ENCODE peak calls at places on chromosomes 12 and 14, in ten cellular contexts. One of them, this sample, is unnamed.

GRCh38 chr12:77349703-77350102 is 284.3 kb upstream of the E2F7 start:
- DNase-seq in caudate nucleus: no peak
- DNase-seq in left ventricle myocardium inferior: no peak
- DNase-seq in CD4-positive, alpha-beta T cell: no peak
- DNase-seq in RWPE1: no peak
- DNase-seq in prostate gland: no peak
- DNase-seq in HL-60: no peak
- DNase-seq in HCT116: no peak
- DNase-seq in Peyer's patch: no peak
- DNase-seq in astrocyte: peak
- DNase-seq in this sample: no peak

GRCh38 chr12:62917939-62918338 is 17.0 kb downstream of the PPM1H start:
- DNase-seq in astrocyte: no peak
- DNase-seq in RWPE1: no peak
- DNase-seq in CD4-positive, alpha-beta T cell: no peak
- DNase-seq in HL-60: no peak
- DNase-seq in prostate gland: no peak
- DNase-seq in caudate nucleus: no peak
- DNase-seq in Peyer's patch: no peak
- DNase-seq in left ventricle myocardium inferior: no peak
- DNase-seq in HCT116: no peak
- DNase-seq in this sample: no peak

GRCh38 chr12:76449572-76449971 is 101.4 kb upstream of the BBS10 start:
- DNase-seq in prostate gland: no peak
- DNase-seq in left ventricle myocardium inferior: no peak
- DNase-seq in CD4-positive, alpha-beta T cell: no peak
- DNase-seq in astrocyte: peak
- DNase-seq in Peyer's patch: no peak
- DNase-seq in HCT116: no peak
- DNase-seq in caudate nucleus: no peak
- DNase-seq in HL-60: no peak
- DNase-seq in RWPE1: peak
- DNase-seq in this sample: no peak

GRCh38 chr14:87979689-87980088 is 13.3 kb downstream of the GALC start:
- DNase-seq in CD4-positive, alpha-beta T cell: no peak
- DNase-seq in Peyer's patch: no peak
- DNase-seq in HCT116: no peak
- DNase-seq in left ventricle myocardium inferior: peak
- DNase-seq in RWPE1: no peak
- DNase-seq in prostate gland: no peak
- DNase-seq in caudate nucleus: no peak
- DNase-seq in astrocyte: no peak
- DNase-seq in HL-60: no peak
- DNase-seq in this sample: no peak

GRCh38 chr12:27462151-27462694 is 15.7 kb downstream of the SMCO2 start:
- DNase-seq in CD4-positive, alpha-beta T cell: no peak
- DNase-seq in left ventricle myocardium inferior: no peak
- DNase-seq in prostate gland: no peak
- DNase-seq in caudate nucleus: no peak
- DNase-seq in Peyer's patch: no peak
- DNase-seq in HCT116: no peak
- DNase-seq in HL-60: no peak
- DNase-seq in astrocyte: peak
- DNase-seq in RWPE1: no peak
- DNase-seq in this sample: no peak

GRCh38 chr12:18074001-18074400 is 16.0 kb downstream of the RERGL start:
- DNase-seq in CD4-positive, alpha-beta T cell: no peak
- DNase-seq in caudate nucleus: no peak
- DNase-seq in left ventricle myocardium inferior: no peak
- DNase-seq in astrocyte: no peak
- DNase-seq in HCT116: no peak
- DNase-seq in HL-60: no peak
- DNase-seq in Peyer's patch: no peak
- DNase-seq in prostate gland: no peak
- DNase-seq in RWPE1: peak
- DNase-seq in this sample: no peak

GRCh38 chr12:14776236-14776959 is 26.9 kb downstream of the WBP11 start:
- DNase-seq in CD4-positive, alpha-beta T cell: no peak
- DNase-seq in RWPE1: no peak
- DNase-seq in HCT116: no peak
- DNase-seq in caudate nucleus: no peak
- DNase-seq in Peyer's patch: no peak
- DNase-seq in astrocyte: no peak
- DNase-seq in prostate gland: no peak
- DNase-seq in left ventricle myocardium inferior: no peak
- DNase-seq in HL-60: no peak
- DNase-seq in this sample: no peak

GRCh38 chr14:27688823-27689444 is 1077.7 kb upstream of the FOXG1 start:
- DNase-seq in Peyer's patch: no peak
- DNase-seq in HL-60: no peak
- DNase-seq in CD4-positive, alpha-beta T cell: no peak
- DNase-seq in caudate nucleus: no peak
- DNase-seq in astrocyte: no peak
- DNase-seq in left ventricle myocardium inferior: no peak
- DNase-seq in prostate gland: no peak
- DNase-seq in HCT116: no peak
- DNase-seq in RWPE1: no peak
- DNase-seq in this sample: no peak

GRCh38 chr12:57157588-57158173 is 10.3 kb upstream of the LRP1-AS start:
- DNase-seq in HCT116: no peak
- DNase-seq in RWPE1: no peak
- DNase-seq in CD4-positive, alpha-beta T cell: no peak
- DNase-seq in prostate gland: no peak
- DNase-seq in astrocyte: no peak
- DNase-seq in HL-60: no peak
- DNase-seq in Peyer's patch: no peak
- DNase-seq in caudate nucleus: no peak
- DNase-seq in left ventricle myocardium inferior: no peak
- DNase-seq in this sample: no peak

GRCh38 chr14:61420326-61420725 is 98.9 kb downstream of the PRKCH start:
- DNase-seq in CD4-positive, alpha-beta T cell: peak
- DNase-seq in caudate nucleus: no peak
- DNase-seq in prostate gland: peak
- DNase-seq in RWPE1: peak
- DNase-seq in HL-60: no peak
- DNase-seq in HCT116: peak
- DNase-seq in left ventricle myocardium inferior: no peak
- DNase-seq in Peyer's patch: no peak
- DNase-seq in astrocyte: peak
- DNase-seq in this sample: no peak

GRCh38 chr14:22850944-22851790 is 14.8 kb downstream of the MMP14 start:
- DNase-seq in caudate nucleus: no peak
- DNase-seq in Peyer's patch: no peak
- DNase-seq in left ventricle myocardium inferior: peak
- DNase-seq in CD4-positive, alpha-beta T cell: no peak
- DNase-seq in RWPE1: peak
- DNase-seq in HL-60: peak
- DNase-seq in prostate gland: peak
- DNase-seq in astrocyte: peak
- DNase-seq in HCT116: no peak
- DNase-seq in this sample: peak

GRCh38 chr12:16609140-16609539 is 3.2 kb upstream of the LMO3 start:
- DNase-seq in astrocyte: no peak
- DNase-seq in HL-60: no peak
- DNase-seq in CD4-positive, alpha-beta T cell: no peak
- DNase-seq in left ventricle myocardium inferior: no peak
- DNase-seq in caudate nucleus: no peak
- DNase-seq in HCT116: no peak
- DNase-seq in RWPE1: no peak
- DNase-seq in Peyer's patch: no peak
- DNase-seq in prostate gland: no peak
- DNase-seq in this sample: no peak

DNA sequence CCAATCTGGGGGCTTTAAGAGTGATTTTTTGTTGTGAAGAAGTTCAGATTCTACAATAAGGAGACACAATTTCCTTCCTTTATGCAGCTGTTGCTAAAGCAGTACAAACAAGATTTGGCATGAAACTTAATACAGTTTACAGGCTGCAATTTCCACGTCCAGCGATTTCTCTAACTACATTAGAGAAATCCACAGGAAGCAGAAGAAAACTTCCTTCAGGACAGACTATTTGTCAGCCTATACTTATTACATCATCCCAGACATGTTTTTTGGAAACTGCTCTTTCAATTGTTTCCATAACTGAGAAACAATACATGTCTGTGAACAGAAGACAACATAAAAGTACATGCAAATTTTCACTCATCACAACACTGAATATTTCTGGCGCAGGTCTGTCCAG is 204.3 kb downstream of the TTC7B start:
- DNase-seq in CD4-positive, alpha-beta T cell: no peak
- DNase-seq in prostate gland: no peak
- DNase-seq in HL-60: no peak
- DNase-seq in astrocyte: no peak
- DNase-seq in caudate nucleus: no peak
- DNase-seq in Peyer's patch: no peak
- DNase-seq in RWPE1: no peak
- DNase-seq in HCT116: no peak
- DNase-seq in left ventricle myocardium inferior: no peak
- DNase-seq in this sample: no peak
- H3K27ac ChIP-seq in CD4-positive, alpha-beta T cell: no peak
- H3K27ac ChIP-seq in prostate gland: peak
- H3K27ac ChIP-seq in HL-60: no peak
- H3K27ac ChIP-seq in astrocyte: no peak
- H3K27ac ChIP-seq in caudate nucleus: no peak
- H3K27ac ChIP-seq in Peyer's patch: no peak
- H3K27ac ChIP-seq in RWPE1: no peak
- H3K27ac ChIP-seq in HCT116: no peak
- H3K27ac ChIP-seq in left ventricle myocardium inferior: peak
- H3K27ac ChIP-seq in this sample: no peak

DNA sequence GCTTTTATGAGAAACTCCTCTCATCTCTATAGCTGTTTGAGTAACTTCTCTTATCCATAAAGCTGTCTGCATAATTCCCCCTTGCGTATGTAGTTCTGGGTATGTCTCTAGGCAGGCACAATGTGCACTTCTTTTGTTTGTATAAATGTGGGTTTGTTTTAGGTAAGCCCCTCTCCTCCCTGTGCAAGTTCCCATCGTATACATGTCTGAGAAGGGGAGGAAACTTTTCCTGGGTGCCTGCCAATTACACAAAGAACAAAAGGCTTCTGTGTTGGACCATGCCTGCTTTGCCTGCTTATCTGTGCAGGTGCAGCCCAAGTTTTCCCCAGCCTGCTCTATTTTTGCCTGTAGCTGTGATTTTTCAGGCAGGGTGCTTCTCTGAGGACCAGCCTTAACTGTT is 96.7 kb downstream of the CCER1 start:
- DNase-seq in left ventricle myocardium inferior: no peak
- DNase-seq in HL-60: no peak
- DNase-seq in caudate nucleus: no peak
- DNase-seq in RWPE1: no peak
- DNase-seq in prostate gland: peak
- DNase-seq in HCT116: no peak
- DNase-seq in astrocyte: peak
- DNase-seq in Peyer's patch: no peak
- DNase-seq in CD4-positive, alpha-beta T cell: no peak
- DNase-seq in this sample: no peak
- H3K27ac ChIP-seq in left ventricle myocardium inferior: no peak
- H3K27ac ChIP-seq in HL-60: no peak
- H3K27ac ChIP-seq in caudate nucleus: no peak
- H3K27ac ChIP-seq in RWPE1: no peak
- H3K27ac ChIP-seq in prostate gland: no peak
- H3K27ac ChIP-seq in HCT116: no peak
- H3K27ac ChIP-seq in astrocyte: no peak
- H3K27ac ChIP-seq in Peyer's patch: no peak
- H3K27ac ChIP-seq in CD4-positive, alpha-beta T cell: no peak
- H3K27ac ChIP-seq in this sample: no peak

GRCh38 chr14:66495214-66496098 is 9.3 kb downstream of the CCDC196 start:
- DNase-seq in Peyer's patch: no peak
- DNase-seq in CD4-positive, alpha-beta T cell: peak
- DNase-seq in HCT116: peak
- DNase-seq in prostate gland: peak
- DNase-seq in RWPE1: peak
- DNase-seq in astrocyte: peak
- DNase-seq in caudate nucleus: peak
- DNase-seq in left ventricle myocardium inferior: no peak
- DNase-seq in HL-60: no peak
- DNase-seq in this sample: peak
- H3K27ac ChIP-seq in Peyer's patch: no peak
- H3K27ac ChIP-seq in CD4-positive, alpha-beta T cell: no peak
- H3K27ac ChIP-seq in HCT116: no peak
- H3K27ac ChIP-seq in prostate gland: no peak
- H3K27ac ChIP-seq in RWPE1: no peak
- H3K27ac ChIP-seq in astrocyte: no peak
- H3K27ac ChIP-seq in caudate nucleus: no peak
- H3K27ac ChIP-seq in left ventricle myocardium inferior: no peak
- H3K27ac ChIP-seq in HL-60: no peak
- H3K27ac ChIP-seq in this sample: no peak

GRCh38 chr12:113196996-113197395 is 11.5 kb downstream of the RITA1 start:
- DNase-seq in HL-60: no peak
- DNase-seq in astrocyte: peak
- DNase-seq in HCT116: peak
- DNase-seq in CD4-positive, alpha-beta T cell: peak
- DNase-seq in caudate nucleus: peak
- DNase-seq in Peyer's patch: peak
- DNase-seq in left ventricle myocardium inferior: peak
- DNase-seq in prostate gland: peak
- DNase-seq in RWPE1: peak
- DNase-seq in this sample: peak

GRCh38 chr12:113200016-113200797 is 14.7 kb downstream of the RITA1 start:
- DNase-seq in caudate nucleus: peak
- DNase-seq in CD4-positive, alpha-beta T cell: no peak
- DNase-seq in Peyer's patch: no peak
- DNase-seq in left ventricle myocardium inferior: no peak
- DNase-seq in astrocyte: no peak
- DNase-seq in RWPE1: no peak
- DNase-seq in HL-60: no peak
- DNase-seq in prostate gland: no peak
- DNase-seq in HCT116: no peak
- DNase-seq in this sample: no peak

GRCh38 chr12:113196582-113196981 is 11.1 kb downstream of the RITA1 start:
- DNase-seq in RWPE1: no peak
- DNase-seq in caudate nucleus: no peak
- DNase-seq in Peyer's patch: no peak
- DNase-seq in HL-60: no peak
- DNase-seq in astrocyte: no peak
- DNase-seq in HCT116: no peak
- DNase-seq in CD4-positive, alpha-beta T cell: no peak
- DNase-seq in prostate gland: no peak
- DNase-seq in left ventricle myocardium inferior: no peak
- DNase-seq in this sample: no peak

GRCh38 chr12:113197518-113198077 is 12.1 kb downstream of the RITA1 start:
- DNase-seq in CD4-positive, alpha-beta T cell: no peak
- DNase-seq in astrocyte: no peak
- DNase-seq in HL-60: no peak
- DNase-seq in prostate gland: no peak
- DNase-seq in left ventricle myocardium inferior: no peak
- DNase-seq in caudate nucleus: no peak
- DNase-seq in Peyer's patch: no peak
- DNase-seq in RWPE1: no peak
- DNase-seq in HCT116: no peak
- DNase-seq in this sample: no peak

DNA sequence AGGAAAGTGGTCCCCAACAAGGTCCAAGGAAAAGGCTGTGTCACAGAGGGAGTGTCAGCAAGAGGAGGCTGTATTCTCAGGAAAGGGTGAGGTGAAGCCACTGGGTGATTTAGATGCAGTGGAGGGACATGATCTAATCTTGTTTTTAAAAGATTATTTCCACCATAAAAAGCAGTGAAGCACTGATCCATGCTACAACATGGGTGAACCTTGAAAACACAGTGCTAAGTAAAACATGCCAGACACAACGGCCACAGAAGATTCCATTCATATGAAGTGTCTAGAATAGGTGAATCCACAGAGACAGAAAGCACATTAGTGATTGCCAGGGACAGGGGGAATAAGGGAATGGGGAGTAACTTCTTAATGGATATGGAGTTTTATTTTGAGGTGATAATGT is 12.8 kb downstream of the RITA1 start:
- DNase-seq in HL-60: no peak
- DNase-seq in astrocyte: peak
- DNase-seq in left ventricle myocardium inferior: no peak
- DNase-seq in caudate nucleus: no peak
- DNase-seq in prostate gland: no peak
- DNase-seq in CD4-positive, alpha-beta T cell: no peak
- DNase-seq in HCT116: no peak
- DNase-seq in Peyer's patch: no peak
- DNase-seq in RWPE1: no peak
- DNase-seq in this sample: no peak
- H3K27ac ChIP-seq in HL-60: no peak
- H3K27ac ChIP-seq in astrocyte: no peak
- H3K27ac ChIP-seq in left ventricle myocardium inferior: no peak
- H3K27ac ChIP-seq in caudate nucleus: no peak
- H3K27ac ChIP-seq in prostate gland: no peak
- H3K27ac ChIP-seq in CD4-positive, alpha-beta T cell: no peak
- H3K27ac ChIP-seq in HCT116: no peak
- H3K27ac ChIP-seq in Peyer's patch: no peak
- H3K27ac ChIP-seq in RWPE1: no peak
- H3K27ac ChIP-seq in this sample: no peak

This sample was measured in substantia nigra.